ENCODE peak calls at places on chromosomes 4 and X, in eight cellular contexts. One of them, this sample, is unnamed.

GRCh38 chrX:21373637-21374162 is 518 bp upstream of the CNKSR2 start:
- DNase-seq in GM04504: no peak
- DNase-seq in activated T-helper 2 cell treated with anti-CD3 and anti-CD28 coated beads, Interferon-gamma antibody, Interleukin-2, Interleukin-4, amounts not matched to agents 10 μg/mL and 5 μg/mL and 100 μg/mL, durations not matched to agents 14 hours and 24 hours and 36 hours: peak
- DNase-seq in A549: peak
- DNase-seq in foreskin fibroblast: peak
- DNase-seq in AG04450: no peak
- DNase-seq in T-helper 9 cell: peak
- DNase-seq in amniotic stem cell: no peak
- DNase-seq in this sample: no peak

GRCh38 chr4:113043591-113043990 is 5.9 kb upstream of the ANK2 start:
- DNase-seq in GM04504: no peak
- DNase-seq in activated T-helper 2 cell treated with anti-CD3 and anti-CD28 coated beads, Interferon-gamma antibody, Interleukin-2, Interleukin-4, amounts not matched to agents 10 μg/mL and 5 μg/mL and 100 μg/mL, durations not matched to agents 14 hours and 24 hours and 36 hours: no peak
- DNase-seq in A549: no peak
- DNase-seq in foreskin fibroblast: peak
- DNase-seq in AG04450: no peak
- DNase-seq in T-helper 9 cell: no peak
- DNase-seq in amniotic stem cell: no peak
- DNase-seq in this sample: no peak

GRCh38 chr4:110586137-110586850 is 36.6 kb downstream of the PITX2 start:
- DNase-seq in GM04504: peak
- DNase-seq in activated T-helper 2 cell treated with anti-CD3 and anti-CD28 coated beads, Interferon-gamma antibody, Interleukin-2, Interleukin-4, amounts not matched to agents 10 μg/mL and 5 μg/mL and 100 μg/mL, durations not matched to agents 14 hours and 24 hours and 36 hours: no peak
- DNase-seq in A549: peak
- DNase-seq in foreskin fibroblast: peak
- DNase-seq in AG04450: peak
- DNase-seq in T-helper 9 cell: no peak
- DNase-seq in amniotic stem cell: peak
- DNase-seq in this sample: no peak

GRCh38 chr4:3111461-3111860 is 37.0 kb downstream of the HTT start:
- DNase-seq in GM04504: no peak
- DNase-seq in activated T-helper 2 cell treated with anti-CD3 and anti-CD28 coated beads, Interferon-gamma antibody, Interleukin-2, Interleukin-4, amounts not matched to agents 10 μg/mL and 5 μg/mL and 100 μg/mL, durations not matched to agents 14 hours and 24 hours and 36 hours: no peak
- DNase-seq in A549: no peak
- DNase-seq in foreskin fibroblast: peak
- DNase-seq in AG04450: no peak
- DNase-seq in T-helper 9 cell: no peak
- DNase-seq in amniotic stem cell: peak
- DNase-seq in this sample: no peak

GRCh38 chr4:6354119-6354518 is 84.5 kb downstream of the WFS1 start:
- DNase-seq in GM04504: no peak
- DNase-seq in activated T-helper 2 cell treated with anti-CD3 and anti-CD28 coated beads, Interferon-gamma antibody, Interleukin-2, Interleukin-4, amounts not matched to agents 10 μg/mL and 5 μg/mL and 100 μg/mL, durations not matched to agents 14 hours and 24 hours and 36 hours: no peak
- DNase-seq in A549: no peak
- DNase-seq in foreskin fibroblast: no peak
- DNase-seq in AG04450: no peak
- DNase-seq in T-helper 9 cell: no peak
- DNase-seq in amniotic stem cell: no peak
- DNase-seq in this sample: no peak

GRCh38 chrX:86887341-86887740 is 630.3 kb upstream of the KLHL4 start:
- DNase-seq in GM04504: no peak
- DNase-seq in activated T-helper 2 cell treated with anti-CD3 and anti-CD28 coated beads, Interferon-gamma antibody, Interleukin-2, Interleukin-4, amounts not matched to agents 10 μg/mL and 5 μg/mL and 100 μg/mL, durations not matched to agents 14 hours and 24 hours and 36 hours: no peak
- DNase-seq in A549: no peak
- DNase-seq in foreskin fibroblast: no peak
- DNase-seq in AG04450: no peak
- DNase-seq in T-helper 9 cell: no peak
- DNase-seq in amniotic stem cell: no peak
- DNase-seq in this sample: no peak

GRCh38 chrX:154986826-154987575 is 35.5 kb downstream of the F8 start:
- DNase-seq in GM04504: no peak
- DNase-seq in activated T-helper 2 cell treated with anti-CD3 and anti-CD28 coated beads, Interferon-gamma antibody, Interleukin-2, Interleukin-4, amounts not matched to agents 10 μg/mL and 5 μg/mL and 100 μg/mL, durations not matched to agents 14 hours and 24 hours and 36 hours: no peak
- DNase-seq in A549: no peak
- DNase-seq in foreskin fibroblast: peak
- DNase-seq in AG04450: no peak
- DNase-seq in T-helper 9 cell: no peak
- DNase-seq in amniotic stem cell: no peak
- DNase-seq in this sample: no peak

GRCh38 chrX:115539841-115540240 is 21.1 kb upstream of the PLS3 start:
- DNase-seq in GM04504: no peak
- DNase-seq in activated T-helper 2 cell treated with anti-CD3 and anti-CD28 coated beads, Interferon-gamma antibody, Interleukin-2, Interleukin-4, amounts not matched to agents 10 μg/mL and 5 μg/mL and 100 μg/mL, durations not matched to agents 14 hours and 24 hours and 36 hours: no peak
- DNase-seq in A549: no peak
- DNase-seq in foreskin fibroblast: no peak
- DNase-seq in AG04450: no peak
- DNase-seq in T-helper 9 cell: no peak
- DNase-seq in amniotic stem cell: no peak
- DNase-seq in this sample: no peak

GRCh38 chr4:102575369-102576129 is 74.4 kb downstream of the NFKB1 start:
- DNase-seq in GM04504: no peak
- DNase-seq in activated T-helper 2 cell treated with anti-CD3 and anti-CD28 coated beads, Interferon-gamma antibody, Interleukin-2, Interleukin-4, amounts not matched to agents 10 μg/mL and 5 μg/mL and 100 μg/mL, durations not matched to agents 14 hours and 24 hours and 36 hours: no peak
- DNase-seq in A549: no peak
- DNase-seq in foreskin fibroblast: no peak
- DNase-seq in AG04450: no peak
- DNase-seq in T-helper 9 cell: no peak
- DNase-seq in amniotic stem cell: no peak
- DNase-seq in this sample: no peak

GRCh38 chr4:67131224-67131623 is 414.1 kb downstream of the CENPC start:
- DNase-seq in GM04504: no peak
- DNase-seq in activated T-helper 2 cell treated with anti-CD3 and anti-CD28 coated beads, Interferon-gamma antibody, Interleukin-2, Interleukin-4, amounts not matched to agents 10 μg/mL and 5 μg/mL and 100 μg/mL, durations not matched to agents 14 hours and 24 hours and 36 hours: no peak
- DNase-seq in A549: no peak
- DNase-seq in foreskin fibroblast: no peak
- DNase-seq in AG04450: no peak
- DNase-seq in T-helper 9 cell: no peak
- DNase-seq in amniotic stem cell: no peak
- DNase-seq in this sample: no peak

GRCh38 chrX:7085879-7086278 is 61.6 kb upstream of the STS start:
- DNase-seq in GM04504: no peak
- DNase-seq in activated T-helper 2 cell treated with anti-CD3 and anti-CD28 coated beads, Interferon-gamma antibody, Interleukin-2, Interleukin-4, amounts not matched to agents 10 μg/mL and 5 μg/mL and 100 μg/mL, durations not matched to agents 14 hours and 24 hours and 36 hours: no peak
- DNase-seq in A549: no peak
- DNase-seq in foreskin fibroblast: no peak
- DNase-seq in AG04450: no peak
- DNase-seq in T-helper 9 cell: no peak
- DNase-seq in amniotic stem cell: no peak
- DNase-seq in this sample: no peak

GRCh38 chrX:52576946-52577345 is 60.1 kb upstream of the XAGE1B start:
- DNase-seq in GM04504: no peak
- DNase-seq in activated T-helper 2 cell treated with anti-CD3 and anti-CD28 coated beads, Interferon-gamma antibody, Interleukin-2, Interleukin-4, amounts not matched to agents 10 μg/mL and 5 μg/mL and 100 μg/mL, durations not matched to agents 14 hours and 24 hours and 36 hours: no peak
- DNase-seq in A549: no peak
- DNase-seq in foreskin fibroblast: no peak
- DNase-seq in AG04450: no peak
- DNase-seq in T-helper 9 cell: no peak
- DNase-seq in amniotic stem cell: no peak
- DNase-seq in this sample: no peak

GRCh38 chr4:176300565-176300964 is 19.2 kb upstream of the SPCS3 start:
- DNase-seq in GM04504: no peak
- DNase-seq in activated T-helper 2 cell treated with anti-CD3 and anti-CD28 coated beads, Interferon-gamma antibody, Interleukin-2, Interleukin-4, amounts not matched to agents 10 μg/mL and 5 μg/mL and 100 μg/mL, durations not matched to agents 14 hours and 24 hours and 36 hours: no peak
- DNase-seq in A549: no peak
- DNase-seq in foreskin fibroblast: no peak
- DNase-seq in AG04450: no peak
- DNase-seq in T-helper 9 cell: no peak
- DNase-seq in amniotic stem cell: no peak
- DNase-seq in this sample: no peak

GRCh38 chr4:2330119-2331042 is 68.5 kb upstream of the MXD4 start:
- DNase-seq in GM04504: peak
- DNase-seq in activated T-helper 2 cell treated with anti-CD3 and anti-CD28 coated beads, Interferon-gamma antibody, Interleukin-2, Interleukin-4, amounts not matched to agents 10 μg/mL and 5 μg/mL and 100 μg/mL, durations not matched to agents 14 hours and 24 hours and 36 hours: no peak
- DNase-seq in A549: peak
- DNase-seq in foreskin fibroblast: peak
- DNase-seq in AG04450: peak
- DNase-seq in T-helper 9 cell: no peak
- DNase-seq in amniotic stem cell: peak
- DNase-seq in this sample: no peak

GRCh38 chr4:25837107-25837506 is 25.7 kb downstream of the SEL1L3 start:
- DNase-seq in GM04504: no peak
- DNase-seq in activated T-helper 2 cell treated with anti-CD3 and anti-CD28 coated beads, Interferon-gamma antibody, Interleukin-2, Interleukin-4, amounts not matched to agents 10 μg/mL and 5 μg/mL and 100 μg/mL, durations not matched to agents 14 hours and 24 hours and 36 hours: no peak
- DNase-seq in A549: no peak
- DNase-seq in foreskin fibroblast: no peak
- DNase-seq in AG04450: no peak
- DNase-seq in T-helper 9 cell: no peak
- DNase-seq in amniotic stem cell: no peak
- DNase-seq in this sample: peak

GRCh38 chrX:53194308-53194707 is 30.7 kb downstream of the KDM5C start:
- DNase-seq in GM04504: no peak
- DNase-seq in activated T-helper 2 cell treated with anti-CD3 and anti-CD28 coated beads, Interferon-gamma antibody, Interleukin-2, Interleukin-4, amounts not matched to agents 10 μg/mL and 5 μg/mL and 100 μg/mL, durations not matched to agents 14 hours and 24 hours and 36 hours: no peak
- DNase-seq in A549: no peak
- DNase-seq in foreskin fibroblast: no peak
- DNase-seq in AG04450: no peak
- DNase-seq in T-helper 9 cell: no peak
- DNase-seq in amniotic stem cell: no peak
- DNase-seq in this sample: no peak

GRCh38 chrX:154815274-154815818 is 10.1 kb upstream of the MPP1 start:
- DNase-seq in GM04504: no peak
- DNase-seq in activated T-helper 2 cell treated with anti-CD3 and anti-CD28 coated beads, Interferon-gamma antibody, Interleukin-2, Interleukin-4, amounts not matched to agents 10 μg/mL and 5 μg/mL and 100 μg/mL, durations not matched to agents 14 hours and 24 hours and 36 hours: no peak
- DNase-seq in A549: no peak
- DNase-seq in foreskin fibroblast: no peak
- DNase-seq in AG04450: no peak
- DNase-seq in T-helper 9 cell: no peak
- DNase-seq in amniotic stem cell: no peak
- DNase-seq in this sample: no peak

GRCh38 chrX:40268126-40268525 is 170.4 kb upstream of the BCOR start:
- DNase-seq in GM04504: no peak
- DNase-seq in activated T-helper 2 cell treated with anti-CD3 and anti-CD28 coated beads, Interferon-gamma antibody, Interleukin-2, Interleukin-4, amounts not matched to agents 10 μg/mL and 5 μg/mL and 100 μg/mL, durations not matched to agents 14 hours and 24 hours and 36 hours: no peak
- DNase-seq in A549: no peak
- DNase-seq in foreskin fibroblast: peak
- DNase-seq in AG04450: no peak
- DNase-seq in T-helper 9 cell: no peak
- DNase-seq in amniotic stem cell: no peak
- DNase-seq in this sample: no peak

GRCh38 chrX:39309018-39309620 is 507.9 kb downstream of the MID1IP1 start:
- DNase-seq in GM04504: no peak
- DNase-seq in activated T-helper 2 cell treated with anti-CD3 and anti-CD28 coated beads, Interferon-gamma antibody, Interleukin-2, Interleukin-4, amounts not matched to agents 10 μg/mL and 5 μg/mL and 100 μg/mL, durations not matched to agents 14 hours and 24 hours and 36 hours: no peak
- DNase-seq in A549: no peak
- DNase-seq in foreskin fibroblast: peak
- DNase-seq in AG04450: no peak
- DNase-seq in T-helper 9 cell: peak
- DNase-seq in amniotic stem cell: no peak
- DNase-seq in this sample: no peak

GRCh38 chrX:15447985-15448639 is 45.0 kb downstream of the PIR start:
- DNase-seq in GM04504: no peak
- DNase-seq in activated T-helper 2 cell treated with anti-CD3 and anti-CD28 coated beads, Interferon-gamma antibody, Interleukin-2, Interleukin-4, amounts not matched to agents 10 μg/mL and 5 μg/mL and 100 μg/mL, durations not matched to agents 14 hours and 24 hours and 36 hours: no peak
- DNase-seq in A549: no peak
- DNase-seq in foreskin fibroblast: peak
- DNase-seq in AG04450: peak
- DNase-seq in T-helper 9 cell: no peak
- DNase-seq in amniotic stem cell: no peak
- DNase-seq in this sample: no peak

This sample was measured in coronary artery.